ENCODE peak calls at places on chromosome 12, in six cellular contexts. Y is AG09309, S is ovary, O is aorta, F is astrocyte of the spinal cord, M is HFF-Myc. R is an unnamed sample.
A peak's percentile ranks its signal among the peaks of the same experiment; 100 is the strongest.

GRCh38 chr12:92034858-92035401 is 110.7 kb downstream of the BTG1 start:
- DNase-seq in S (peak; percentile 49), F (peak; percentile 68), O (peak; percentile 55), Y (peak; percentile 14), M (peak; percentile 81), R (peak; percentile 57)

GRCh38 chr12:1398673-1399072 is 195.7 kb downstream of the FBXL14 start:
- DNase-seq in O (no peak), M (no peak), S (no peak), F (peak; percentile 12), Y (no peak), R (peak; percentile 11)

GRCh38 chr12:44247588-44247987 is 411.7 kb downstream of the TMEM117 start:
- DNase-seq in O (no peak), S (no peak), F (no peak), M (no peak), Y (no peak), R (no peak)

GRCh38 chr12:90999946-91000345 is 4.8 kb downstream of the EPYC start:
- DNase-seq in O (no peak), Y (no peak), M (no peak), F (peak; percentile 31), S (no peak), R (no peak)

GRCh38 chr12:52673713-52674415 is 6.3 kb downstream of the KRT1 start:
- DNase-seq in F (no peak), O (no peak), Y (no peak), S (no peak), M (no peak), R (no peak)

GRCh38 chr12:19576421-19576925 is 137.2 kb downstream of the AEBP2 start:
- DNase-seq in S (no peak), M (no peak), O (no peak), F (peak; percentile 27), Y (no peak), R (no peak)

GRCh38 chr12:66502911-66503310 is 176.0 kb downstream of the GRIP1 start:
- DNase-seq in S (no peak), M (no peak), F (no peak), Y (no peak), O (no peak), R (no peak)

GRCh38 chr12:104524026-104524425 is 67.3 kb downstream of the CHST11 start:
- DNase-seq in S (no peak), F (peak; percentile 20), M (peak; percentile 44), Y (no peak), O (no peak), R (no peak)

GRCh38 chr12:69136931-69137613 is 102.3 kb upstream of the CPSF6 start:
- DNase-seq in S (no peak), O (no peak), M (no peak), F (no peak), Y (no peak), R (no peak)

GRCh38 chr12:65878540-65878939 is 54.3 kb downstream of the HMGA2 start:
- DNase-seq in S (no peak), F (no peak), Y (no peak), O (no peak), M (no peak), R (no peak)

GRCh38 chr12:12008232-12008850 is 62.4 kb upstream of the BCL2L14 start:
- DNase-seq in O (no peak), M (no peak), F (no peak), Y (no peak), S (no peak), R (peak; percentile 36)

GRCh38 chr12:92010853-92011701 is 134.6 kb downstream of the BTG1 start:
- DNase-seq in Y (no peak), O (no peak), S (no peak), M (no peak), F (no peak), R (no peak)

GRCh38 chr12:79560165-79560889 is 130.4 kb downstream of the PAWR start:
- DNase-seq in M (no peak), S (no peak), Y (no peak), F (no peak), O (no peak), R (no peak)

GRCh38 chr12:94282675-94283074 is 134.3 kb downstream of the PLXNC1 start:
- DNase-seq in S (no peak), M (no peak), F (no peak), O (no peak), Y (no peak), R (peak; percentile 75)

GRCh38 chr12:52735816-52736632 is 32.7 kb upstream of the KRT77 start:
- DNase-seq in O (no peak), Y (no peak), S (no peak), M (no peak), F (no peak), R (no peak)

GRCh38 chr12:12331244-12331771 is 18.7 kb downstream of the MANSC1 start:
- DNase-seq in Y (no peak), M (no peak), F (no peak), S (no peak), O (no peak), R (no peak)

GRCh38 chr12:92030618-92031017 is 115.0 kb downstream of the BTG1 start:
- DNase-seq in S (peak; percentile 44), Y (no peak), O (no peak), M (no peak), F (peak; percentile 81), R (peak; percentile 44)

GRCh38 chr12:117968826-117969659 is at the start of gene KSR2:
- DNase-seq in O (no peak), S (no peak), Y (no peak), M (no peak), F (no peak), R (peak; percentile 24)

GRCh38 chr12:50017653-50018052 is 7.6 kb downstream of the RACGAP1 start:
- DNase-seq in F (no peak), O (no peak), Y (peak; percentile 52), S (no peak), M (no peak), R (no peak)

GRCh38 chr12:122834921-122835692 is at the start of gene HIP1R:
- DNase-seq in O (no peak), Y (no peak), F (peak; percentile 48), S (no peak), M (no peak), R (peak; percentile 57)

GRCh38 chr12:108826807-108827721 is 30.3 kb downstream of the SSH1 start:
- DNase-seq in M (no peak), S (no peak), O (no peak), Y (no peak), F (no peak), R (no peak)

DNA sequence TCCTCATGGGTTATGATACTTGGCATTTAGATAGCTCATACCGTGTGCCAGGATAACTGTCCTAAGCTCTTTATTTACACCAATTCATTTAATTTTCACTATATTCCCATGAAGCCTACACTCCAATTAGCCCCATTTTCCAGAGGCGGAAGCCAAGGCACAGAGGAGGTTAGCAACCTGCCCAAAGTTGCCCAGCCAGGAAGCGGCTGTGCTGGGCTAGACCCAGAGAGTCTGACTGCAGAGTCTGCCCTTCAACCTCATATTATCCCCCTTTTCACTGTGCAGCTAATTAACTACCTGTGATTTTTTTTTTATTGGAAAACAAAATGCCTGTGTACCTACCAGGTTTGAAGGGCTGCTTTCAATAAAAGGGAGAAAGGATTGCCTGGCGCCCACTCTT is 2.5 kb downstream of the RFLNA start:
- DNase-seq in O (peak; percentile 13), F (no peak), S (no peak), M (no peak), Y (no peak), R (no peak)
- H3K4me3 ChIP-seq in O (no peak overlapping the region), F (no peak overlapping the region), S (no peak overlapping the region), M (no peak overlapping the region), Y (no peak overlapping the region), R (no peak overlapping the region)

GRCh38 chr12:102484017-102484731 is 3.8 kb upstream of the IGF1 start:
- DNase-seq in Y (peak; percentile 55), M (peak; percentile 19), S (peak; percentile 68), F (peak; percentile 58), O (peak; percentile 67), R (peak; percentile 39)
- H3K4me3 ChIP-seq in Y (no peak overlapping the region), M (no peak overlapping the region), S (no peak overlapping the region), F (no peak overlapping the region), O (no peak overlapping the region), R (peak overlapping the region; percentile 58)

GRCh38 chr12:89349814-89350213 is 2.5 kb downstream of the DUSP6 start:
- DNase-seq in F (peak; percentile 74), O (peak; percentile 53), S (no peak), M (no peak), Y (no peak), R (no peak)

GRCh38 chr12:89350260-89350659 is 2.0 kb downstream of the DUSP6 start:
- DNase-seq in F (no peak), S (no peak), Y (no peak), O (no peak), M (no peak), R (no peak)

GRCh38 chr12:89350661-89351488 is 1.4 kb downstream of the DUSP6 start:
- DNase-seq in M (no peak), O (no peak), F (peak; percentile 34), S (no peak), Y (no peak), R (peak; percentile 56)

GRCh38 chr12:89347325-89347829 is 4.9 kb downstream of the DUSP6 start:
- DNase-seq in F (no peak), M (no peak), S (no peak), O (no peak), Y (no peak), R (no peak)

DNA sequence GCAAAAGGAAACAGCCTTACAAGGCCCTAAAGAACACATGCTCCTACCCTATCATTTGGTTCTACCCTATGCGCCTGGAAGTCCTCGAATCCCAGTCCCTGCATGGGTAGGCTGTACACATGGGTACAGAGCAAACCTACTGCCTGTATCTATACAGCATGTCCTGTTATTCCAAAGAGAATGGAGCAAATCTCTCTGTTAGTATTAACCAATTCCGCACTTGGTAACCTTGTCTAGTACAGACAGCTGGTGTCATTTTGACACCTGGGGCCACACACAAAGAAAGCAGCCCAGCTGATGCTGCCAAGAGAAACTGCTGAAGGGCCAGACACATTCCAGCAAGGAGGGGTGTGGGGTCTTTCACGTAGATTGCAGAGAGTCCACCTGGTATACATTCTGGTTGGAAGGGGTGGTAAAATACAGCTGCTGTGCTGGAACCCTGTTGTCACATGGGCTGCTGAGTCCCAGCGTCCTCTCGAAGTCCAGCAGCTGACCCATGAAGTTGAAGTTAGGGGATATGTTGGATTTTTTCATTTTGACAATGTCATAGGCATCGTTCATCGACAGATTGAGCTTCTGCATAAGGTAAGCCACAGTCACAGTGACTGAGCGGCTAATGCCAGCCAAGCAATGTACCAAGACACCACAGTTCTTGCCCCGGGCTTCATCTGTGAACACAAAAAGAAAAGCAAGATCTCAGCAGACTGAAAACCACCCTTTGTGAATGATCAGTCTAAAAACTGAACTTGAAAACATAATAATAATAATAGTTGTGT is 3.2 kb downstream of the DUSP6 start:
- DNase-seq in F (peak; percentile 15), Y (no peak), M (no peak), S (no peak), O (no peak), R (no peak)
- H3K4me3 ChIP-seq in F (peak overlapping the region; percentile 88), Y (peak overlapping the region; percentile 69), M (peak overlapping the region; percentile 82), S (no peak overlapping the region), O (peak overlapping the region; percentile 99), R (peak overlapping the region; percentile 84)

GRCh38 chr12:24423611-24424010 is 474.1 kb upstream of the SOX5 start:
- DNase-seq in F (no peak), Y (no peak), O (no peak), S (no peak), M (no peak), R (no peak)
- H3K4me3 ChIP-seq in F (no peak overlapping the region), Y (no peak overlapping the region), O (no peak overlapping the region), S (no peak overlapping the region), M (no peak overlapping the region), R (no peak overlapping the region)

GRCh38 chr12:8145754-8146415 is 10.9 kb upstream of the ZNF705A start:
- DNase-seq in O (peak; percentile 89), Y (peak; percentile 86), M (no peak), S (no peak), F (peak; percentile 95), R (no peak)
- H3K4me3 ChIP-seq in O (no peak overlapping the region), Y (peak overlapping the region; percentile 22), M (no peak overlapping the region), S (no peak overlapping the region), F (no peak overlapping the region), R (no peak overlapping the region)